ENCODE peak calls at places on chromosomes 12 and 14, in four cellular contexts. One of them, this sample, is unnamed.

GRCh38 chr12:110222027-110222426 is 59.0 kb upstream of the ATP2A2 start:
- DNase-seq in mucosa of descending colon: no peak
- DNase-seq in stimulated activated CD4-positive, alpha-beta T cell treated with anti-CD3 and anti-CD28 coated beads, Interleukin-2, amount 100 ng/mL, for 48 hours: no peak
- DNase-seq in left kidney: no peak
- DNase-seq in this sample: no peak

GRCh38 chr12:106106892-106107291 is 31.9 kb downstream of the NUAK1 start:
- DNase-seq in mucosa of descending colon: no peak
- DNase-seq in stimulated activated CD4-positive, alpha-beta T cell treated with anti-CD3 and anti-CD28 coated beads, Interleukin-2, amount 100 ng/mL, for 48 hours: no peak
- DNase-seq in left kidney: peak
- DNase-seq in this sample: peak

GRCh38 chr12:15527201-15527782 is 205.0 kb downstream of the PTPRO start:
- DNase-seq in mucosa of descending colon: no peak
- DNase-seq in stimulated activated CD4-positive, alpha-beta T cell treated with anti-CD3 and anti-CD28 coated beads, Interleukin-2, amount 100 ng/mL, for 48 hours: no peak
- DNase-seq in left kidney: peak
- DNase-seq in this sample: no peak

GRCh38 chr12:78179346-78179745 is 348.7 kb downstream of the NAV3 start:
- DNase-seq in mucosa of descending colon: no peak
- DNase-seq in stimulated activated CD4-positive, alpha-beta T cell treated with anti-CD3 and anti-CD28 coated beads, Interleukin-2, amount 100 ng/mL, for 48 hours: no peak
- DNase-seq in left kidney: no peak
- DNase-seq in this sample: no peak

GRCh38 chr12:774051-774614 is 21.8 kb downstream of the WNK1 start:
- DNase-seq in mucosa of descending colon: no peak
- DNase-seq in stimulated activated CD4-positive, alpha-beta T cell treated with anti-CD3 and anti-CD28 coated beads, Interleukin-2, amount 100 ng/mL, for 48 hours: no peak
- DNase-seq in left kidney: peak
- DNase-seq in this sample: peak

GRCh38 chr14:69713127-69713800 is 53.7 kb upstream of the SRSF5 start:
- DNase-seq in mucosa of descending colon: peak
- DNase-seq in stimulated activated CD4-positive, alpha-beta T cell treated with anti-CD3 and anti-CD28 coated beads, Interleukin-2, amount 100 ng/mL, for 48 hours: no peak
- DNase-seq in left kidney: peak
- DNase-seq in this sample: no peak

GRCh38 chr14:74255281-74255680 is 16.0 kb downstream of the VSX2 start:
- DNase-seq in mucosa of descending colon: no peak
- DNase-seq in stimulated activated CD4-positive, alpha-beta T cell treated with anti-CD3 and anti-CD28 coated beads, Interleukin-2, amount 100 ng/mL, for 48 hours: no peak
- DNase-seq in left kidney: no peak
- DNase-seq in this sample: no peak

GRCh38 chr12:105064564-105065222 is 19.6 kb downstream of the ALDH1L2 start:
- DNase-seq in mucosa of descending colon: no peak
- DNase-seq in stimulated activated CD4-positive, alpha-beta T cell treated with anti-CD3 and anti-CD28 coated beads, Interleukin-2, amount 100 ng/mL, for 48 hours: no peak
- DNase-seq in left kidney: peak
- DNase-seq in this sample: peak

GRCh38 chr12:122811777-122812176 is 23.5 kb upstream of the HIP1R start:
- DNase-seq in mucosa of descending colon: no peak
- DNase-seq in stimulated activated CD4-positive, alpha-beta T cell treated with anti-CD3 and anti-CD28 coated beads, Interleukin-2, amount 100 ng/mL, for 48 hours: no peak
- DNase-seq in left kidney: no peak
- DNase-seq in this sample: no peak

GRCh38 chr14:94025720-94026119 is 420 bp upstream of the OTUB2 start:
- DNase-seq in mucosa of descending colon: no peak
- DNase-seq in stimulated activated CD4-positive, alpha-beta T cell treated with anti-CD3 and anti-CD28 coated beads, Interleukin-2, amount 100 ng/mL, for 48 hours: no peak
- DNase-seq in left kidney: no peak
- DNase-seq in this sample: no peak

GRCh38 chr14:51849095-51849494 is 11.3 kb upstream of the GNG2 start:
- DNase-seq in mucosa of descending colon: no peak
- DNase-seq in stimulated activated CD4-positive, alpha-beta T cell treated with anti-CD3 and anti-CD28 coated beads, Interleukin-2, amount 100 ng/mL, for 48 hours: no peak
- DNase-seq in left kidney: no peak
- DNase-seq in this sample: no peak

GRCh38 chr12:12533238-12533829 is 29.3 kb downstream of the DUSP16 start:
- DNase-seq in mucosa of descending colon: no peak
- DNase-seq in stimulated activated CD4-positive, alpha-beta T cell treated with anti-CD3 and anti-CD28 coated beads, Interleukin-2, amount 100 ng/mL, for 48 hours: no peak
- DNase-seq in left kidney: peak
- DNase-seq in this sample: peak

This sample was measured in hepatocyte.